ENCODE peak calls at places on chromosomes 4 and X, in ten cellular contexts. S is DMS79 treated with DMSO at 0.1 percent for 48 hours, V is fibroblast of the aortic adventitia, Z is GM04504, G is NCI-H1092, D is NCI-H1105, Y is NCI-H2171 treated with DMSO at 0.1 percent for 48 hours, M is fibroblast of mammary gland, K is iPS-NIHi11, U is NAMALWA. T is an unnamed sample.

GRCh38 chr4:98566491-98567008 is 91.9 kb downstream of the TSPAN5 start:
- DNase-seq in S (no peak), V (peak), Z (no peak), G (no peak), D (no peak), Y (peak), M (peak), K (no peak), U (no peak), T (no peak)

GRCh38 chrX:17788956-17789562 is 51.8 kb downstream of the SCML1 start:
- DNase-seq in S (no peak), V (peak), Z (no peak), G (no peak), D (no peak), Y (no peak), M (peak), K (peak), U (no peak), T (peak)

GRCh38 chr4:4805805-4806345 is 53.6 kb upstream of the MSX1 start:
- DNase-seq in S (no peak), V (no peak), Z (no peak), G (no peak), D (no peak), Y (no peak), M (no peak), K (no peak), U (no peak), T (no peak)

GRCh38 chr4:140359571-140360427 is 13.6 kb upstream of the SCOC start:
- DNase-seq in S (peak), V (peak), Z (peak), G (peak), D (peak), Y (peak), M (peak), K (peak), U (peak), T (peak)

GRCh38 chr4:128287159-128287870 is at the start of gene PGRMC2:
- DNase-seq in S (no peak), V (peak), Z (no peak), G (peak), D (no peak), Y (no peak), M (peak), K (peak), U (peak), T (peak)

GRCh38 chrX:47232197-47232802 is 509 bp upstream of the USP11 start:
- DNase-seq in S (no peak), V (no peak), Z (no peak), G (no peak), D (no peak), Y (no peak), M (no peak), K (no peak), U (no peak), T (no peak)

GRCh38 chr4:181604546-181604945 is 638.7 kb upstream of the TENM3 start:
- DNase-seq in S (no peak), V (no peak), Z (no peak), G (no peak), D (no peak), Y (no peak), M (no peak), K (no peak), U (no peak), T (no peak)

GRCh38 chr4:184849184-184849583 is 23.4 kb upstream of the ACSL1 start:
- DNase-seq in S (no peak), V (no peak), Z (no peak), G (no peak), D (no peak), Y (no peak), M (peak), K (no peak), U (no peak), T (no peak)

GRCh38 chr4:64271601-64272081 is 137.6 kb downstream of the TECRL start:
- DNase-seq in S (no peak), V (no peak), Z (no peak), G (no peak), D (no peak), Y (no peak), M (no peak), K (no peak), U (peak), T (no peak)

GRCh38 chr4:41719417-41719816 is 29.1 kb downstream of the PHOX2B start:
- DNase-seq in S (no peak), V (no peak), Z (no peak), G (no peak), D (no peak), Y (no peak), M (peak), K (no peak), U (no peak), T (no peak)

GRCh38 chr4:82561745-82562552 is at the start of gene TMEM150C:
- DNase-seq in S (peak), V (peak), Z (no peak), G (peak), D (no peak), Y (peak), M (peak), K (peak), U (no peak), T (no peak)

GRCh38 chrX:80004458-80004857 is 10.1 kb upstream of the TBX22 start:
- DNase-seq in S (no peak), V (no peak), Z (no peak), G (no peak), D (no peak), Y (no peak), M (no peak), K (no peak), U (no peak), T (no peak)

GRCh38 chr4:48594185-48594584 is 104.1 kb downstream of the ZAR1 start:
- DNase-seq in S (no peak), V (peak), Z (no peak), G (no peak), D (no peak), Y (no peak), M (no peak), K (peak), U (no peak), T (no peak)

GRCh38 chr4:175674219-175674618 is 137.8 kb downstream of the GPM6A start:
- DNase-seq in S (no peak), V (no peak), Z (no peak), G (no peak), D (no peak), Y (no peak), M (no peak), K (no peak), U (no peak), T (no peak)

T was measured in K562.